ENCODE peak calls at places on chromosomes 4 and X, in nine cellular contexts. One of them, this sample, is unnamed.
A peak's percentile ranks its signal among the peaks of the same experiment; 100 is the strongest.

GRCh38 chr4:58739275-58739674 is 1629.1 kb upstream of the IGFBP7 start:
- DNase-seq in IMR-90: no peak
- DNase-seq in left ventricle myocardium inferior: no peak
- DNase-seq in tibial nerve: no peak
- DNase-seq in HCT116: no peak
- DNase-seq in CD8-positive, alpha-beta T cell: no peak
- DNase-seq in Panc1: no peak
- DNase-seq in psoas muscle: no peak
- DNase-seq in right lobe of liver: no peak
- DNase-seq in this sample: no peak

GRCh38 chrX:7054219-7055206 is 93.0 kb upstream of the STS start:
- DNase-seq in tibial nerve: no peak
- DNase-seq in Panc1: no peak
- DNase-seq in psoas muscle: no peak
- DNase-seq in right lobe of liver: no peak
- DNase-seq in CD8-positive, alpha-beta T cell: no peak
- DNase-seq in IMR-90: no peak
- DNase-seq in left ventricle myocardium inferior: no peak
- DNase-seq in HCT116: no peak
- DNase-seq in this sample: no peak

GRCh38 chr4:100895572-100896197 is 377.9 kb upstream of the EMCN start:
- DNase-seq in Panc1: no peak
- DNase-seq in HCT116: no peak
- DNase-seq in left ventricle myocardium inferior: no peak
- DNase-seq in psoas muscle: no peak
- DNase-seq in tibial nerve: no peak
- DNase-seq in CD8-positive, alpha-beta T cell: no peak
- DNase-seq in IMR-90: no peak
- DNase-seq in right lobe of liver: no peak
- DNase-seq in this sample: no peak

GRCh38 chrX:21373637-21374162 is 518 bp upstream of the CNKSR2 start:
- DNase-seq in HCT116: no peak
- DNase-seq in psoas muscle: no peak
- DNase-seq in CD8-positive, alpha-beta T cell: peak; percentile 29
- DNase-seq in right lobe of liver: peak; percentile 41
- DNase-seq in left ventricle myocardium inferior: peak; percentile 40
- DNase-seq in IMR-90: no peak
- DNase-seq in tibial nerve: no peak
- DNase-seq in Panc1: no peak
- DNase-seq in this sample: no peak

GRCh38 chrX:10582945-10583344 is 37.4 kb downstream of the MID1 start:
- DNase-seq in HCT116: no peak
- DNase-seq in right lobe of liver: no peak
- DNase-seq in left ventricle myocardium inferior: no peak
- DNase-seq in CD8-positive, alpha-beta T cell: no peak
- DNase-seq in tibial nerve: no peak
- DNase-seq in Panc1: no peak
- DNase-seq in IMR-90: peak; percentile 73
- DNase-seq in psoas muscle: no peak
- DNase-seq in this sample: no peak

GRCh38 chr4:153467897-153468262 is 1.7 kb downstream of the TMEM131L start:
- DNase-seq in psoas muscle: no peak
- DNase-seq in IMR-90: no peak
- DNase-seq in tibial nerve: no peak
- DNase-seq in Panc1: no peak
- DNase-seq in left ventricle myocardium inferior: no peak
- DNase-seq in right lobe of liver: no peak
- DNase-seq in HCT116: no peak
- DNase-seq in CD8-positive, alpha-beta T cell: no peak
- DNase-seq in this sample: no peak

GRCh38 chrX:32408389-32408788 is 803.0 kb downstream of the DMD start:
- DNase-seq in HCT116: no peak
- DNase-seq in left ventricle myocardium inferior: no peak
- DNase-seq in IMR-90: no peak
- DNase-seq in Panc1: no peak
- DNase-seq in right lobe of liver: no peak
- DNase-seq in CD8-positive, alpha-beta T cell: no peak
- DNase-seq in tibial nerve: no peak
- DNase-seq in psoas muscle: no peak
- DNase-seq in this sample: no peak

GRCh38 chr4:140330311-140330900 is 43.0 kb upstream of the SCOC start:
- DNase-seq in CD8-positive, alpha-beta T cell: no peak
- DNase-seq in right lobe of liver: no peak
- DNase-seq in HCT116: peak; percentile 44
- DNase-seq in left ventricle myocardium inferior: no peak
- DNase-seq in IMR-90: peak; percentile 55
- DNase-seq in tibial nerve: no peak
- DNase-seq in Panc1: no peak
- DNase-seq in psoas muscle: no peak
- DNase-seq in this sample: no peak

GRCh38 chr4:163758032-163758431 is 263.5 kb downstream of the TMA16 start:
- DNase-seq in tibial nerve: no peak
- DNase-seq in Panc1: no peak
- DNase-seq in CD8-positive, alpha-beta T cell: no peak
- DNase-seq in left ventricle myocardium inferior: no peak
- DNase-seq in IMR-90: no peak
- DNase-seq in psoas muscle: no peak
- DNase-seq in right lobe of liver: no peak
- DNase-seq in HCT116: no peak
- DNase-seq in this sample: no peak

GRCh38 chrX:119726900-119727555 is 31.4 kb upstream of the SOWAHD start:
- DNase-seq in left ventricle myocardium inferior: no peak
- DNase-seq in tibial nerve: no peak
- DNase-seq in CD8-positive, alpha-beta T cell: peak; percentile 25
- DNase-seq in IMR-90: no peak
- DNase-seq in right lobe of liver: no peak
- DNase-seq in HCT116: no peak
- DNase-seq in psoas muscle: no peak
- DNase-seq in Panc1: no peak
- DNase-seq in this sample: no peak

GRCh38 chr4:143336828-143337599 is at the start of gene GAB1:
- DNase-seq in IMR-90: peak; percentile 80
- DNase-seq in HCT116: no peak
- DNase-seq in tibial nerve: peak; percentile 61
- DNase-seq in right lobe of liver: peak; percentile 92
- DNase-seq in CD8-positive, alpha-beta T cell: no peak
- DNase-seq in psoas muscle: peak; percentile 79
- DNase-seq in Panc1: no peak
- DNase-seq in left ventricle myocardium inferior: peak; percentile 81
- DNase-seq in this sample: peak; percentile 53

GRCh38 chr4:147831452-147832192 is 99.7 kb downstream of the ARHGAP10 start:
- DNase-seq in Panc1: peak; percentile 55
- DNase-seq in right lobe of liver: no peak
- DNase-seq in tibial nerve: no peak
- DNase-seq in left ventricle myocardium inferior: no peak
- DNase-seq in IMR-90: peak; percentile 93
- DNase-seq in CD8-positive, alpha-beta T cell: no peak
- DNase-seq in psoas muscle: no peak
- DNase-seq in HCT116: peak; percentile 87
- DNase-seq in this sample: no peak

GRCh38 chr4:139555705-139556070 is 331 bp downstream of the SETD7 start:
- DNase-seq in left ventricle myocardium inferior: peak; percentile 57
- DNase-seq in IMR-90: no peak
- DNase-seq in CD8-positive, alpha-beta T cell: no peak
- DNase-seq in Panc1: no peak
- DNase-seq in tibial nerve: peak; percentile 37
- DNase-seq in right lobe of liver: peak; percentile 81
- DNase-seq in psoas muscle: peak; percentile 73
- DNase-seq in HCT116: no peak
- DNase-seq in this sample: peak; percentile 66

GRCh38 chrX:43882294-43882681 is at the start of gene MAOB:
- DNase-seq in CD8-positive, alpha-beta T cell: no peak
- DNase-seq in IMR-90: no peak
- DNase-seq in tibial nerve: no peak
- DNase-seq in right lobe of liver: peak; percentile 80
- DNase-seq in left ventricle myocardium inferior: peak; percentile 61
- DNase-seq in Panc1: no peak
- DNase-seq in psoas muscle: peak; percentile 54
- DNase-seq in HCT116: no peak
- DNase-seq in this sample: peak; percentile 39

DNA sequence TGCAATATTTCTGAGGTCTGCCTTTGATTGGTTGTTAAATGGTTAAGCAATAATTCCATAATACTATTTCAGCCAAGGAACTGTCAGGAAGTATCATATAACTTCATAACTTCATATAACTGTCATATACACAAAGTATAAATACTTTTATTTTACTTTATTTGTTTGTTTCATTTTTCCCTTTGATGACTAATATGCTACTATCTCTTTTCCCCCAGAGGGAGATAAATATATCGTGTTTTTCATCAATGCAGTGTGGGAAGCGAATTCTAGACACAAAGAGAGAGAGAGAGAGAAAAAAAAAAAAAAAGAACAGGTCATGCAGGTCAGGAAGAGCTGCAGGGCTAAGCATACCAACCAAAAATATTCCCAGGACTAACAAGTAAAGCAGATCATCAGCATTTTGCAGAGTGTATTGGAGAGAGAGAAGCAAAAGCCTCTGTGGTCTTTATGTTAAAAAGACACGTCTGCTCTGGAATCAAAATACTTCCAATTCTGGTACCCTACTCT is 1849.2 kb downstream of the STIM2 start:
- DNase-seq in Panc1: no peak
- DNase-seq in right lobe of liver: no peak
- DNase-seq in tibial nerve: no peak
- DNase-seq in left ventricle myocardium inferior: no peak
- DNase-seq in IMR-90: peak; percentile 20
- DNase-seq in psoas muscle: no peak
- DNase-seq in CD8-positive, alpha-beta T cell: no peak
- DNase-seq in HCT116: no peak
- DNase-seq in this sample: no peak
- H3K4me3 ChIP-seq in Panc1: no peak overlapping the region
- H3K4me3 ChIP-seq in right lobe of liver: no peak overlapping the region
- H3K4me3 ChIP-seq in tibial nerve: no peak overlapping the region
- H3K4me3 ChIP-seq in left ventricle myocardium inferior: no peak overlapping the region
- H3K4me3 ChIP-seq in IMR-90: no peak overlapping the region
- H3K4me3 ChIP-seq in psoas muscle: no peak overlapping the region
- H3K4me3 ChIP-seq in CD8-positive, alpha-beta T cell: no peak overlapping the region
- H3K4me3 ChIP-seq in HCT116: no peak overlapping the region
- H3K4me3 ChIP-seq in this sample: no peak overlapping the region

DNA sequence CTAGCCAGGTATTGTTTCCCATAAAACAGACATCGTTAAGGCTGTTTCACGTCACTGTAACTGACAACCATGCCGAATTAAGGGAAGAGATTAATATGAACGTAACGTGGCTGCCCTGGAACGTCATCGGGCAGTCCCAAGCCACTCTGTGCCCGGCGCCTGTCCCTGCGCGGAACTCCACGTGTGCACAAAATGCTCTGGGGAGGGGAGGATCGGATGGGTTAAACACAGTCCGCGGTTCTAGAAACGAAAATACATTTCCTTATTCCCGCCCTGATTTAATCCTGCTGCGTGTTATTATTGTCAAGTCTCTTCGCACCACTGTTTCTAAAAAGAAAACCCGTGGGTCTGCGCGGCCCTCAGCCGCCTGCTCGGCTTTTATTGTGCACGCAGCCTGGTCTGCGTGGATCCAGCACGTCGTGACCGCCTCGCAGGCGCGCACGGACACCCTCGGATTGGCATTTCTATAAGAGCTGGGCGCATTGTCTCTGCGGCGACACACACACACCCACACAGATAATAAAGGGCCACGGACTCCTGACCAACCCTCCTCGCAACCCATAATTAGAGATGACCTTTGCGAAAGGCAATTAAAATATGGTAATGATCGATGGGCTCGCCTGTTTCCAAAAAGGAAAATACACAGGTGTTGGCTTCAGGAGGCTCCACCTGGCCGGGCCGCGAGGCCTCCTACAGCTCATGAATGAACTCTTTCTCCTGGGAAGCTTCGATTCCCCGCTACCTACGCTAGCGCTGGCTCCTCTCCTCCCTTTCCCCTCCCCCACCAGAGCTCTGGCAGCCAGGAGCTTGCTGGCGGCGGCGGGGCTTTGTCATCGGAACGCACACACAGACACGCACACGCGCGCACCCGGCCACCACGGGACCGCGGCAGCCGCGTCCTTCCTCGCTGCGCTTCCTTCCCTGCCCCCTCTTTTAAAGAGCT is 69.8 kb upstream of the BCOR start:
- DNase-seq in tibial nerve: no peak
- DNase-seq in psoas muscle: no peak
- DNase-seq in Panc1: no peak
- DNase-seq in IMR-90: no peak
- DNase-seq in HCT116: no peak
- DNase-seq in right lobe of liver: no peak
- DNase-seq in CD8-positive, alpha-beta T cell: peak; percentile 36
- DNase-seq in left ventricle myocardium inferior: no peak
- DNase-seq in this sample: no peak
- H3K4me1 ChIP-seq in tibial nerve: peaks cover 5% of the 10 kb centered on the region
- H3K4me1 ChIP-seq in psoas muscle: peaks cover 15% of the 10 kb centered on the region
- H3K4me1 ChIP-seq in Panc1: peaks cover 28% of the 10 kb centered on the region
- H3K4me1 ChIP-seq in IMR-90: no peaks in the 10 kb centered on the region
- H3K4me1 ChIP-seq in HCT116: peaks cover 53% of the 10 kb centered on the region
- H3K4me1 ChIP-seq in right lobe of liver: no peaks in the 10 kb centered on the region
- H3K4me1 ChIP-seq in CD8-positive, alpha-beta T cell: peaks cover 38% of the 10 kb centered on the region
- H3K4me1 ChIP-seq in left ventricle myocardium inferior: peaks cover 40% of the 10 kb centered on the region
- H3K4me1 ChIP-seq in this sample: peaks cover 36% of the 10 kb centered on the region

GRCh38 chrX:133365886-133366611 is 49.2 kb downstream of the GPC4 start:
- DNase-seq in CD8-positive, alpha-beta T cell: no peak
- DNase-seq in HCT116: no peak
- DNase-seq in psoas muscle: no peak
- DNase-seq in left ventricle myocardium inferior: no peak
- DNase-seq in Panc1: no peak
- DNase-seq in right lobe of liver: no peak
- DNase-seq in tibial nerve: no peak
- DNase-seq in IMR-90: peak; percentile 44
- DNase-seq in this sample: no peak

GRCh38 chrX:133362538-133362937 is 52.8 kb downstream of the GPC4 start:
- DNase-seq in right lobe of liver: no peak
- DNase-seq in tibial nerve: no peak
- DNase-seq in psoas muscle: no peak
- DNase-seq in left ventricle myocardium inferior: no peak
- DNase-seq in Panc1: no peak
- DNase-seq in IMR-90: no peak
- DNase-seq in HCT116: no peak
- DNase-seq in CD8-positive, alpha-beta T cell: no peak
- DNase-seq in this sample: no peak

GRCh38 chrX:133366735-133367134 is 48.6 kb downstream of the GPC4 start:
- DNase-seq in Panc1: no peak
- DNase-seq in HCT116: no peak
- DNase-seq in psoas muscle: no peak
- DNase-seq in left ventricle myocardium inferior: no peak
- DNase-seq in IMR-90: no peak
- DNase-seq in CD8-positive, alpha-beta T cell: no peak
- DNase-seq in right lobe of liver: no peak
- DNase-seq in tibial nerve: no peak
- DNase-seq in this sample: no peak

GRCh38 chrX:133359466-133359865 is 55.8 kb downstream of the GPC4 start:
- DNase-seq in IMR-90: no peak
- DNase-seq in CD8-positive, alpha-beta T cell: no peak
- DNase-seq in left ventricle myocardium inferior: no peak
- DNase-seq in Panc1: no peak
- DNase-seq in tibial nerve: no peak
- DNase-seq in psoas muscle: no peak
- DNase-seq in HCT116: no peak
- DNase-seq in right lobe of liver: no peak
- DNase-seq in this sample: no peak

GRCh38 chrX:133364201-133364600 is 51.1 kb downstream of the GPC4 start:
- DNase-seq in HCT116: no peak
- DNase-seq in CD8-positive, alpha-beta T cell: no peak
- DNase-seq in Panc1: no peak
- DNase-seq in right lobe of liver: no peak
- DNase-seq in psoas muscle: no peak
- DNase-seq in tibial nerve: no peak
- DNase-seq in IMR-90: peak; percentile 1
- DNase-seq in left ventricle myocardium inferior: no peak
- DNase-seq in this sample: no peak
- H3K27ac ChIP-seq in HCT116: no peak overlapping the region
- H3K27ac ChIP-seq in CD8-positive, alpha-beta T cell: no peak overlapping the region
- H3K27ac ChIP-seq in Panc1: no peak overlapping the region
- H3K27ac ChIP-seq in right lobe of liver: no peak overlapping the region
- H3K27ac ChIP-seq in psoas muscle: no peak overlapping the region
- H3K27ac ChIP-seq in tibial nerve: peak overlapping the region; percentile 69
- H3K27ac ChIP-seq in IMR-90: no peak overlapping the region
- H3K27ac ChIP-seq in left ventricle myocardium inferior: peak overlapping the region; percentile 33
- H3K27ac ChIP-seq in this sample: peak overlapping the region; percentile 29

GRCh38 chrX:108396188-108396885 is 41.9 kb downstream of the COL4A6 start:
- DNase-seq in Panc1: no peak
- DNase-seq in IMR-90: peak; percentile 38
- DNase-seq in right lobe of liver: no peak
- DNase-seq in psoas muscle: no peak
- DNase-seq in CD8-positive, alpha-beta T cell: no peak
- DNase-seq in HCT116: peak; percentile 47
- DNase-seq in left ventricle myocardium inferior: no peak
- DNase-seq in tibial nerve: no peak
- DNase-seq in this sample: no peak
- H3K4me3 ChIP-seq in Panc1: no peak overlapping the region
- H3K4me3 ChIP-seq in IMR-90: no peak overlapping the region
- H3K4me3 ChIP-seq in right lobe of liver: no peak overlapping the region
- H3K4me3 ChIP-seq in psoas muscle: no peak overlapping the region
- H3K4me3 ChIP-seq in CD8-positive, alpha-beta T cell: no peak overlapping the region
- H3K4me3 ChIP-seq in HCT116: peak overlapping the region; percentile 41
- H3K4me3 ChIP-seq in left ventricle myocardium inferior: no peak overlapping the region
- H3K4me3 ChIP-seq in tibial nerve: no peak overlapping the region
- H3K4me3 ChIP-seq in this sample: no peak overlapping the region